ENCODE peak calls at places on chromosomes 11 and 22, in seven cellular contexts. C, X, F, D, U, H and Y are unnamed samples.

GRCh38 chr11:75214411-75214821 is 26.2 kb upstream of the TPBGL start:
- DNase-seq in D (peak), F (peak), X (no peak), U (peak), C (no peak), H (peak), Y (peak)

GRCh38 chr11:120956710-120957500 is 67.0 kb upstream of the TBCEL start:
- DNase-seq in U (no peak), C (no peak), F (no peak), H (no peak), D (no peak), X (no peak), Y (no peak)

GRCh38 chr22:47943729-47944700 is 1181.6 kb downstream of the TBC1D22A start:
- DNase-seq in F (no peak), U (no peak), C (no peak), D (no peak), H (no peak), X (peak), Y (no peak)

GRCh38 chr11:72833792-72834501 is 19.7 kb downstream of the ATG16L2 start:
- DNase-seq in U (peak), D (no peak), X (no peak), F (no peak), H (no peak), C (no peak), Y (no peak)

GRCh38 chr11:1908579-1908978 is 10.9 kb upstream of the TNNT3 start:
- DNase-seq in U (no peak), C (no peak), X (no peak), H (no peak), F (no peak), D (no peak), Y (no peak)

GRCh38 chr22:31036671-31037550 is 44.2 kb upstream of the SMTN start:
- DNase-seq in X (no peak), D (no peak), H (peak), U (peak), C (no peak), F (no peak), Y (no peak)

GRCh38 chr11:115220423-115220822 is 283.8 kb downstream of the CADM1 start:
- DNase-seq in F (no peak), U (no peak), H (no peak), D (no peak), X (peak), C (no peak), Y (no peak)

GRCh38 chr11:46977038-46977818 is 40.7 kb downstream of the CSTPP1 start:
- DNase-seq in X (no peak), F (peak), C (no peak), H (no peak), U (no peak), D (no peak), Y (no peak)

GRCh38 chr11:105867742-105868141 is 154.3 kb downstream of the MSANTD4 start:
- DNase-seq in X (no peak), D (no peak), U (no peak), H (peak), F (no peak), C (no peak), Y (no peak)

GRCh38 chr11:65487467-65488272 is 11.2 kb upstream of the MALAT1 start:
- DNase-seq in H (peak), C (peak), X (peak), F (peak), D (peak), U (peak), Y (no peak)

GRCh38 chr11:130606781-130607511 is 158.5 kb downstream of the ADAMTS15 start:
- DNase-seq in F (no peak), H (no peak), D (peak), X (no peak), U (peak), C (no peak), Y (no peak)

GRCh38 chr22:27662359-27663030 is 139.1 kb downstream of the MN1 start:
- DNase-seq in U (peak), D (no peak), C (no peak), F (no peak), X (no peak), H (no peak), Y (no peak)

GRCh38 chr11:75811485-75811884 is 3.5 kb upstream of the UVRAG start:
- DNase-seq in F (no peak), U (no peak), X (no peak), C (no peak), D (no peak), H (no peak), Y (no peak)

GRCh38 chr11:69089258-69089657 is 40.5 kb downstream of the TPCN2 start:
- DNase-seq in X (no peak), D (no peak), F (no peak), C (no peak), U (no peak), H (peak), Y (no peak)

GRCh38 chr22:46043339-46043738 is 66.4 kb upstream of the WNT7B start:
- DNase-seq in H (no peak), X (no peak), C (no peak), D (no peak), F (no peak), U (peak), Y (no peak)

GRCh38 chr11:17986007-17986710 is 26.7 kb downstream of the SERGEF start:
- DNase-seq in D (no peak), F (no peak), H (peak), U (peak), C (no peak), X (no peak), Y (no peak)

GRCh38 chr11:118913411-118914125 is 12.2 kb downstream of the BCL9L start:
- DNase-seq in C (peak), X (no peak), U (no peak), H (no peak), D (no peak), F (no peak), Y (peak)

GRCh38 chr22:30280495-30280894 is 8.8 kb downstream of the CASTOR1 start:
- DNase-seq in U (no peak), D (no peak), X (no peak), F (no peak), H (peak), C (no peak), Y (no peak)

GRCh38 chr11:122743949-122744876 is 88.7 kb downstream of the UBASH3B start:
- DNase-seq in C (no peak), H (no peak), U (no peak), X (no peak), D (no peak), F (no peak), Y (peak)

GRCh38 chr11:27875480-27876208 is 175.4 kb upstream of the BDNF start:
- DNase-seq in X (no peak), U (no peak), F (no peak), H (no peak), C (no peak), D (no peak), Y (no peak)

GRCh38 chr11:77001524-77001923 is 32.7 kb upstream of the B3GNT6 start:
- DNase-seq in D (no peak), H (no peak), C (no peak), X (no peak), F (no peak), U (no peak), Y (no peak)

GRCh38 chr11:63277345-63277943 is 34.0 kb upstream of the SLC22A25 start:
- DNase-seq in C (no peak), H (no peak), D (no peak), U (no peak), F (no peak), X (no peak), Y (no peak)

GRCh38 chr11:125512106-125512505 is 16.0 kb upstream of the FEZ1 start:
- DNase-seq in C (no peak), X (no peak), D (no peak), F (no peak), U (no peak), H (no peak), Y (no peak)

GRCh38 chr11:75766449-75767227 is 1.9 kb upstream of the DGAT2 start:
- DNase-seq in X (no peak), U (no peak), D (no peak), H (no peak), F (no peak), C (no peak), Y (no peak)

GRCh38 chr11:120235024-120235628 is 4.8 kb upstream of the POU2F3 start:
- DNase-seq in F (peak), X (peak), D (peak), C (no peak), U (peak), H (peak), Y (peak)

GRCh38 chr11:36009469-36009868 is 65.6 kb downstream of the LDLRAD3 start:
- DNase-seq in F (no peak), H (peak), D (no peak), X (no peak), C (no peak), U (no peak), Y (no peak)

GRCh38 chr11:74519719-74520118 is 26.2 kb upstream of the LIPT2 start:
- DNase-seq in X (no peak), F (no peak), D (no peak), C (no peak), U (no peak), H (no peak), Y (no peak)